ENCODE peak calls at places on chromosomes 6 and 20, in six cellular contexts. S is T-helper 1 cell, V is NCI-H1694 treated with DMSO at 0.1 percent for 48 hours, D is RPMI8226, Y is right cardiac atrium, N is HTR-8/SVneo. T is an unnamed sample.
A peak's percentile ranks its signal among the peaks of the same experiment; 100 is the strongest.

GRCh38 chr6:36358235-36358915 is 21.7 kb upstream of the BNIP5 start:
- DNase-seq in S (no peak), V (no peak), D (no peak), Y (no peak), N (no peak), T (no peak)

GRCh38 chr20:58553841-58554240 is 38.6 kb upstream of the APCDD1L start:
- DNase-seq in S (no peak), V (no peak), D (no peak), Y (peak; percentile 39), N (no peak), T (no peak)

GRCh38 chr6:137489410-137490371 is 4.5 kb downstream of the OLIG3 start:
- DNase-seq in S (no peak), V (no peak), D (no peak), Y (no peak), N (no peak), T (no peak)

GRCh38 chr6:109239918-109240321 is 142.3 kb downstream of the CD164 start:
- DNase-seq in S (no peak), V (no peak), D (no peak), Y (peak; percentile 73), N (no peak), T (no peak)

GRCh38 chr6:43172127-43173007 is 1.3 kb downstream of the SRF start:
- DNase-seq in S (peak; percentile 48), V (no peak), D (peak; percentile 26), Y (peak; percentile 61), N (peak; percentile 24), T (peak; percentile 29)

GRCh38 chr6:127463056-127463455 is 3.9 kb upstream of the KIAA0408 start:
- DNase-seq in S (no peak), V (no peak), D (no peak), Y (no peak), N (no peak), T (no peak)

GRCh38 chr6:34248198-34248726 is 544 bp downstream of the SMIM29 start:
- DNase-seq in S (peak; percentile 35), V (no peak), D (peak; percentile 59), Y (peak; percentile 77), N (no peak), T (peak; percentile 47)

GRCh38 chr6:38269773-38270172 is 370.0 kb downstream of the BTBD9 start:
- DNase-seq in S (no peak), V (no peak), D (no peak), Y (no peak), N (no peak), T (no peak)

GRCh38 chr20:60057866-60058807 is 99.9 kb downstream of the CDH26 start:
- DNase-seq in S (no peak), V (no peak), D (peak; percentile 69), Y (no peak), N (no peak), T (peak; percentile 11)

GRCh38 chr6:3405679-3406078 is 51.2 kb downstream of the SLC22A23 start:
- DNase-seq in S (no peak), V (no peak), D (no peak), Y (no peak), N (no peak), T (no peak)

GRCh38 chr20:6525447-6526303 is 241.8 kb upstream of the BMP2 start:
- DNase-seq in S (no peak), V (no peak), D (no peak), Y (no peak), N (no peak), T (no peak)

GRCh38 chr6:159665868-159666635 is 27.0 kb downstream of the SOD2 start:
- DNase-seq in S (no peak), V (no peak), D (no peak), Y (no peak), N (no peak), T (no peak)

GRCh38 chr6:79421001-79421411 is 116.2 kb downstream of the LCA5 start:
- DNase-seq in S (no peak), V (no peak), D (no peak), Y (no peak), N (no peak), T (no peak)

T was measured in CD8-positive, alpha-beta memory T cell.